ENCODE peak calls at places on chromosomes 2 and 18, in six cellular contexts. P is A549, G is K562, E is NB4, D is HepG2, Q is GM12878. C is an unnamed sample.

GRCh38 chr2:118738524-118739308 is 108.7 kb downstream of the EN1 start:
- DNase-seq in P (peak), Q (no peak), G (peak), E (no peak), D (peak), C (peak)

GRCh38 chr2:241532733-241533601 is 24.6 kb upstream of the STK25 start:
- DNase-seq in E (no peak), D (no peak), Q (no peak), P (no peak), G (no peak), C (no peak)

GRCh38 chr18:63016270-63016669 is 300.9 kb downstream of the PHLPP1 start:
- DNase-seq in G (peak), Q (peak), D (peak), E (peak), P (peak), C (peak)

GRCh38 chr2:39121523-39122063 is 742 bp upstream of the SOS1 start:
- DNase-seq in D (no peak), Q (no peak), E (peak), G (no peak), P (no peak), C (no peak)

GRCh38 chr18:59008302-59008974 is 131.2 kb upstream of the SEC11C start:
- DNase-seq in E (no peak), D (no peak), P (peak), Q (no peak), G (no peak), C (no peak)

GRCh38 chr2:22020101-22020742 is 896.5 kb downstream of the TDRD15 start:
- DNase-seq in Q (no peak), D (no peak), E (no peak), G (no peak), P (no peak), C (no peak)

GRCh38 chr18:13451661-13452447 is 233.3 kb downstream of the LDLRAD4 start:
- DNase-seq in Q (no peak), E (no peak), P (no peak), D (no peak), G (no peak), C (peak)

GRCh38 chr2:187150667-187151066 is 297.4 kb downstream of the CALCRL start:
- DNase-seq in Q (no peak), P (no peak), G (no peak), E (no peak), D (no peak), C (peak)

GRCh38 chr2:199379251-199379650 is 78.5 kb downstream of the SATB2 start:
- DNase-seq in D (no peak), Q (no peak), P (peak), E (no peak), G (no peak), C (no peak)

GRCh38 chr2:223760838-223761502 is 76.4 kb downstream of the AP1S3 start:
- DNase-seq in Q (peak), G (no peak), D (peak), P (peak), E (peak), C (peak)

GRCh38 chr2:241950413-241950863 is 80.9 kb downstream of the RTP5 start:
- DNase-seq in E (no peak), Q (no peak), G (no peak), P (no peak), D (no peak), C (no peak)

GRCh38 chr2:234808907-234809306 is 142.9 kb upstream of the SH3BP4 start:
- DNase-seq in D (no peak), E (no peak), Q (no peak), G (no peak), P (no peak), C (no peak)

GRCh38 chr2:174282449-174282848 is 34.1 kb upstream of the OLA1 start:
- DNase-seq in P (no peak), G (no peak), Q (no peak), E (no peak), D (no peak), C (no peak)

GRCh38 chr2:211836409-211836808 is 702.2 kb downstream of the ERBB4 start:
- DNase-seq in Q (no peak), G (no peak), D (no peak), E (no peak), P (no peak), C (no peak)

GRCh38 chr2:16154061-16154460 is 213.7 kb downstream of the MYCN start:
- DNase-seq in G (no peak), Q (no peak), E (no peak), D (no peak), P (no peak), C (no peak)

GRCh38 chr2:16153754-16154035 is 213.3 kb downstream of the MYCN start:
- DNase-seq in G (no peak), Q (no peak), E (no peak), D (no peak), P (no peak), C (no peak)

GRCh38 chr2:16154501-16155280 is 214.3 kb downstream of the MYCN start:
- DNase-seq in Q (no peak), P (no peak), G (no peak), D (no peak), E (no peak), C (no peak)

GRCh38 chr2:16156411-16156810 is 216.1 kb downstream of the MYCN start:
- DNase-seq in D (no peak), Q (no peak), P (no peak), E (no peak), G (no peak), C (no peak)

DNA sequence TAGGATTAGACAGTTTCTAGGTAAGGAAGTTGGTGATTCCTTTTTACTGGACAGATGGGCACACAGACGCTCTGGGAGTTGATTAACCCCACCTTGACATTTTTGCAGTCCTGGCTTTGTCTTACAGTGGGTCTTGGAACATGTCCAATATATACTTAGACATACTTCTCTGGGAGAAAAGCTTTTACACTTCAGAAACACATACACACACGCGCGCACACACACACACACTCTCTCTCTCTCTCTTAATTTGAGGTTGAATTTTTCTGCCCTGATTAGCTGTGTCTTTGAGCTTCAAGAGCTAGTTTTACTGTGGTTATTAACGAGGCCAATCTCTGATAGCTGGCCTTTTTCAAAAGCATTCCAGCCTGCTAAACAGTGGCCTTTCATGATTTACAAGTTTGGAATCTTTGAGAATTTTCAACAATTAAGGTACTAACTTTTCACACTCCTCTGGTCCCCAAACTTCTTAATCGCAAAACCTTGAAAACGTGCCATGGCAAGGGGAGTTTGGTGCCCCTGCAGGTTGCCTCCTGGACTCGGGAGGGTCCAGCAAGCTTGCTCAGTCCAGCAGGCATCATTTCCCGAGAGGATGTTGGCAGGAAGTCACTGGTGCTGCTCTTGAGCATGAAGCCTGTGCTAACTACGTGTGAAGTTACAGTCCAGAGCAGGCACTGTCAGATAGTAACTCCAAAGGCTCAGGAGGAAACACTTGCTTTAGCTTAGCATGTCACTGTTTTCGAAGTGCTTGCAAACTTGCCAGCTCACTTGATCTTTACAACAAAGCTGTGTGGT is 215.2 kb downstream of the MYCN start:
- DNase-seq in Q (no peak), G (no peak), P (no peak), E (no peak), D (no peak), C (no peak)
- TF ChIP-seq MYC in Q (no peak), G (no peak), P (no peak), E (no peak), D (no peak), C (no peak)

GRCh38 chr2:18907508-18907907 is 318.1 kb upstream of the NT5C1B start:
- DNase-seq in E (no peak), Q (no peak), D (no peak), P (no peak), G (no peak), C (no peak)

GRCh38 chr2:18911416-18911815 is 322.0 kb upstream of the NT5C1B start:
- DNase-seq in Q (no peak), P (no peak), D (no peak), G (no peak), E (no peak), C (no peak)

GRCh38 chr2:18912225-18912888 is 323.0 kb upstream of the NT5C1B start:
- DNase-seq in E (no peak), P (peak), Q (no peak), G (no peak), D (peak), C (peak)

GRCh38 chr2:18913512-18913911 is 324.1 kb upstream of the NT5C1B start:
- DNase-seq in G (no peak), Q (no peak), D (no peak), E (no peak), P (no peak), C (no peak)

DNA sequence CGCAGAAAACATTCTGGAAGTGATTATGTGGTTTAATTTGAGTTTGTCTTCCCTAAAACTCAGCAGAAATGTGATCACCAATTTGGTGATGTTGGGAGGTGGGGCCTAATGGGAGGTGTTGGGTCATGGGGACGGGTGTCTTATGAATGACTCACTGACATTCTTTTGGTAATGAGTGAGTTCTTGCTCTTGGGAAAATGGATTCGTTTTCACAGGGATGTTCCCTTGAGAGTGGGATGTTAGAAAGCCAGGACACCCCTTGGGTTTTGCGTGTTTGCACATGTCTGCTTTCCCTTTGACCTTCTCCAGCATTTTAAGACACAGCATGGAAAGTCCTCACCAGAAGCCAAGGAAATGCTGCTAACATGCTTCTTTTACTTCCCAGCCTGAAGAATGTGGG is 321.5 kb upstream of the NT5C1B start:
- DNase-seq in E (no peak), Q (no peak), P (peak), D (no peak), G (no peak), C (no peak)
- TF ChIP-seq MYC in E (no peak), Q (no peak), P (no peak), D (no peak), G (no peak), C (no peak)

DNA sequence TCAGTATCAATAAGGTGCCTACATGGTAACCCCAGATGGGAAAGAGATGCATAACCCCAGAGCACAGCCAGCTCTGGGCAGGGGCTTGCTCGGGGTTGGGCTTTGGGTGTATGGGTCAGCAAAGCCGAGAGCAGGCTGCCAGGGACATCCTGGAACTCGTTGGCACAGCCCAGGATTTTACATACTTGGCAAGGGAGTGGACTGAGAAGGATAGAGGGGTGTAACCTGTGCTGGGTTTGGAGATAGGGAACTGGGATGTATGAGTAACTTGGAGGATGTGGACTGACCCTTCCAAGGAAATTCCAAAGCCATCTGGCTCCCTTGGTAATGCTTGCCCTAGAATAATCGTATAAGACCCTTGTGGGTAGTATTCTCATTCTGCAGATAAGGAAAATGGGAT is 44.2 kb downstream of the GPR39 start:
- DNase-seq in G (no peak), Q (no peak), P (no peak), E (no peak), D (no peak), C (no peak)
- TF ChIP-seq MYC in G (no peak), Q (no peak), P (no peak), E (no peak), D (no peak), C (no peak)

DNA sequence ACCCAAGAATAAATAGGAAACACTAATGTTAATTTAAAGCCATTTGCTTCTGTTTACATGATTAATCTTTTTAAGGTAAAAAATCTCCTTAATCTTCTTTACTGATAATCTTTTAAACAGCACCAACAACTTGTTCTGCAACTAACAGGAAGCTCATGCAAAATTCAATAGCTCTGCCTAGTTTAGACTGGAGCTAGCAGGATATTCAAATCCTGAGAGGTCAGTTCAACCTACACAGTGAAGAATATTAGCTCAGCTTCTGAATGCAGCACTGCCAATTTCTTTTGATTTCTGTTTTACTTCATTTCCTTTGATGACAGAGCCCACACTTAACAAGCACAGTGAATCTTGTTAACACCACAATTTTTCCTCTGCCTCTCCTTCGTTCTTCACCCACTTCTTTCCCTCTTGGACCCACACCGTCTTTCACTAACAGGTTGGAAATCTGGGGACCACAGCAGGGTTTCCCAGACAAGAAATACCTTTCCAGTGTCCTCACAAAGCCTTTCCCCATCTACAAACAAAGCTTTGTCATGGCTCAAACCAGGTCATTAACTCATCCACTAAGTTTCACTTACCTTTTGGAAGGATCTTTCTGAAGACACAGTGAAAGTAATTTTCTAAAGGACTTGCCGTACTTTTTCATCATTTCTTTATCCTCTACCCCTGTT is 109.8 kb downstream of the STK39 start:
- DNase-seq in P (no peak), G (no peak), D (no peak), E (no peak), Q (no peak), C (no peak)
- TF ChIP-seq MYC in P (no peak), G (no peak), D (no peak), E (no peak), Q (no peak), C (no peak)

DNA sequence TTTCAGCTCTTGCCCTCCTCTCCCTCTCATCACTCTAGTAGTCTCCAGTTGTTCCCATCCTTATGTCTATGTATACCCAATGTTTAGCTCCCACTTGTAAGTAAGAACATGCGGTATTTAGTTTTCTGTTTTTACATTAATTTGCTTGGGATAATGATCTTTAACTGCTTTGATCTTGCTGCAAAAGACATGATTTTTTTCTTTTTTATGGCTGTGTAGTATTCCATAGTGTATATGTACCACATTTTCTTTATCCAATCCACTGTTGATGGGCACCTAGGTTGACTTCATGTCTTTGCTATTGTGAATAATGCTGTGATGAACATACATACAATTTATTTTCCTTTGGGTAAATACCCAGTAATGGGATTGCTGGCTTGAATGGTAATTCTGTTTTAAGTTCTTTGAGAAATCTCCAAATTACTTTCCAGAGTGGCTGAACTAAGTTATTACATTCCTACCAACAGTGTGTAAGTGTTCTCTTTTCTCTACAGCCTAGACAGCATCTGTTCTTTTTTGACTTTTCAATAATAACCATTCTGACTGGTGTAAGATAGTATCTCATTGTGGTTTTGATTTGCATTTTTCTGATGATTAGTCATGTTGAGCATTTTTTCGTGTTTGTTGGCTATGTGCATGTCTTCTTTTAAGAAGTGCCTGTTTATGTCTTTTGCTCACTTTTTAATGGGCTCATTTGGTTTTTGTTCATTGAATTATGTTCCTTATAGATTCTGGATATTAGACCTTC is 179.6 kb upstream of the SLC39A10 start:
- DNase-seq in Q (no peak), G (no peak), P (no peak), D (no peak), E (no peak), C (no peak)
- TF ChIP-seq MYC in Q (no peak), G (no peak), P (no peak), D (no peak), E (no peak), C (no peak)

DNA sequence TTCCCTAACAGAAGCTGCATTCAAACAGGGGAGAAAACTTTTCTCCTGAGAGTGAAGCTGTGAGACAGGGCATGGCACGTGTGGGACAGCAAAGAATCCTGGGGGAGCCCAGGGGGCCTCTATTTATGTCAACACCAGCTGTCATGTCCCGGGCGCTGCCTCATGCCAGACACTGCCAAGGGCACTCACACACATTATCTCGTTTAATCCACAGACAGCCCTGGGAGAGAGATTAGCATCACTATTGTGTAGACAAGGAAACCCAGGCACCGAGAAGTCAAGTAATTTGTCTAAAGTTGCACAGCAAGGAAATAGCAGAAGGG is 8.2 kb upstream of the MAL start:
- DNase-seq in E (no peak), G (no peak), D (no peak), P (no peak), Q (no peak), C (no peak)
- TF ChIP-seq MYC in E (no peak), G (no peak), D (no peak), P (no peak), Q (no peak), C (no peak)

GRCh38 chr2:196597531-196597930 is 42.0 kb upstream of the CCDC150 start:
- DNase-seq in P (no peak), G (no peak), E (no peak), Q (no peak), D (no peak), C (no peak)
- TF ChIP-seq MYC in P (no peak), G (no peak), E (no peak), Q (no peak), D (no peak), C (no peak)

GRCh38 chr18:75139226-75139911 is 69.6 kb downstream of the PTGR3 start:
- DNase-seq in P (no peak), D (no peak), Q (no peak), G (no peak), E (no peak), C (no peak)

GRCh38 chr18:75141734-75142133 is 67.2 kb downstream of the PTGR3 start:
- DNase-seq in E (no peak), G (no peak), Q (no peak), D (no peak), P (no peak), C (no peak)

GRCh38 chr18:75140296-75140695 is 68.6 kb downstream of the PTGR3 start:
- DNase-seq in D (no peak), E (no peak), G (no peak), Q (no peak), P (no peak), C (no peak)

GRCh38 chr18:75142677-75143076 is 66.3 kb downstream of the PTGR3 start:
- DNase-seq in G (no peak), Q (no peak), P (no peak), D (no peak), E (no peak), C (no peak)

DNA sequence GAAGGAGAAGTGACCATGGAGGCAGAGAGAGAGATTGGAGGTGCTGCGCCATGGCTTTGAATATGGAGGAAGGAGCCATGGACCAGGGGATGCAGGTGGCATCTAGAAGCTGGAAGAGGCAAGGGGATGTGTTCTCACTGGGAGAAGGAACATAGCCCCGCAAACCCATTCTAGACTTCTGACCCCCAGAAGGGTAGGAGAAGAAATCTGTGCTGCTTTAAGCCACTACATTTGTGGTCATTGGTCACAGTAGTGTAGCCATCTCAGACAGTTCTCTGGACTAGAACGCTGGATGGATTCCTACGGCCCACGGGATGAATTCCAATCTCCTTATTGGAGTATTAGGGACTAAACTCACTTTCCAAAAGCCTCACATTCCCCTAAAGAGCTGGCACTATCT is 67.8 kb downstream of the PTGR3 start:
- DNase-seq in E (no peak), D (no peak), Q (no peak), G (no peak), P (no peak), C (no peak)
- TF ChIP-seq MYC in E (no peak), D (no peak), Q (no peak), G (no peak), P (no peak), C (no peak)

DNA sequence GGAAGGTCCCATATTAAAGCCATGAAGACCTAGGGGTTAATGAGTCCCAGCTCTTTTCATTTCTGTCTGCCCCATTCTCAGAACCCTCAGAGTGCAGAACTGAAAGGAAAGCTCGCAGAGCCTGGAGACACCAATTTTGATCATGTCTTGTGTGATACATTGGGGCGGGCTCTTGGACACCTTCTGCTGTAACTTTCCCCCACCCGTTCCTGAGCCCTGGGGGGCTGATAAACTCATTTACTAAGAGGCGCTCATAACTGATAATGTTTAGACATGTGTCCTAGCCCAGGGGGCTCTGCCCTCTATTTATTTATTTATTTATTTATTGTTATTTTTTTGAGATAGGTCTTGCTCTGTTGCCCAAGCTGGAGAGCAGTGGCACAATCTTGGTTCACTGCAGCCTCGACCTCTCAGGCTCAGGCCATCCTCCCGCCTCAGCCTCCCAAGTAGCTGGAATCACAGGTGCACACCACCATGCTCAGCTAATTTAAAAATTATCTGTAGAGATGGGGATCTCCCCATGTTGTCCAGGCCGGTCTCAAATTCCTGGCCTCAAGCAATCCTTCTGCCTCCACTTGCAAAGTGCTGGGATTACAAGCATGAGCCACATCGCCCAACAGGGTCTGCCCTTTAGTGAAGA is 72.4 kb upstream of the HAAO start:
- DNase-seq in Q (no peak), E (no peak), G (no peak), D (no peak), P (no peak), C (no peak)
- TF ChIP-seq MYC in Q (no peak), E (no peak), G (no peak), D (no peak), P (no peak), C (no peak)